ENCODE peak calls at places on chromosome 12, in four cellular contexts. N is GM20000, A is adipocyte, T is RWPE1. Q is an unnamed sample.

GRCh38 chr12:123948401-123949117 is 24.1 kb downstream of the CCDC92 start:
- DNase-seq in N (no peak), T (no peak), A (no peak), Q (no peak)

GRCh38 chr12:24252580-24252979 is 303.1 kb upstream of the SOX5 start:
- DNase-seq in A (no peak), N (no peak), T (no peak), Q (peak)

GRCh38 chr12:68792952-68793351 is 15.0 kb upstream of the MDM2 start:
- DNase-seq in T (peak), A (no peak), N (peak), Q (no peak)

GRCh38 chr12:68069276-68069675 is 80.0 kb downstream of the IFNG-AS1 start:
- DNase-seq in A (no peak), T (no peak), N (no peak), Q (no peak)

GRCh38 chr12:14058717-14059116 is 77.3 kb upstream of the GRIN2B start:
- DNase-seq in T (no peak), A (no peak), N (no peak), Q (no peak)

GRCh38 chr12:55972045-55972843 is 1.6 kb upstream of the RAB5B start:
- DNase-seq in N (no peak), T (peak), A (peak), Q (no peak)

GRCh38 chr12:110282343-110282860 is 1.4 kb downstream of the ATP2A2 start:
- DNase-seq in T (no peak), A (no peak), N (no peak), Q (no peak)

GRCh38 chr12:3236345-3237153 is 159.4 kb downstream of the TSPAN9 start:
- DNase-seq in N (no peak), T (peak), A (peak), Q (no peak)

GRCh38 chr12:18476866-18477265 is 215.5 kb downstream of the PIK3C2G start:
- DNase-seq in N (no peak), T (no peak), A (no peak), Q (no peak)

GRCh38 chr12:81077686-81078441 is at the start of gene ACSS3:
- DNase-seq in N (no peak), A (peak), T (no peak), Q (no peak)